ENCODE peak calls at places on chromosomes 1 and 21, in nine cellular contexts. G is fibroblast of lung, B is PC-9, V is uterus, I is heart left ventricle, U is testis, Z is tibial artery, H is A549, O is neural progenitor cell. C is an unnamed sample. For H3K4me1, the result is how much of the 10 kb centered on the place peaks cover.

GRCh38 chr1:238252033-238252802 is 361.5 kb upstream of the ZP4 start:
- DNase-seq in G (peak), B (no peak), V (peak), I (peak), U (peak), Z (no peak), H (peak), O (peak), C (no peak)

GRCh38 chr1:182995894-182996293 is 27.3 kb upstream of the LAMC1 start:
- DNase-seq in G (no peak), B (no peak), V (no peak), I (no peak), U (no peak), Z (no peak), H (no peak), O (no peak), C (no peak)

GRCh38 chr1:160746870-160747500 is 7.9 kb downstream of the SLAMF7 start:
- DNase-seq in G (no peak), B (peak), V (no peak), I (no peak), U (no peak), Z (no peak), H (no peak), O (no peak), C (no peak)

GRCh38 chr1:33393991-33394390 is 36.9 kb downstream of the PHC2 start:
- DNase-seq in G (no peak), B (no peak), V (no peak), I (no peak), U (no peak), Z (no peak), H (no peak), O (no peak), C (no peak)

GRCh38 chr1:231558711-231559205 is 30.3 kb downstream of the TSNAX start:
- DNase-seq in G (peak), B (no peak), V (no peak), I (no peak), U (no peak), Z (no peak), H (no peak), O (no peak), C (no peak)

GRCh38 chr1:235411489-235412486 is 44.6 kb downstream of the TBCE start:
- DNase-seq in G (no peak), B (peak), V (no peak), I (no peak), U (no peak), Z (no peak), H (no peak), O (no peak), C (no peak)

GRCh38 chr1:44417351-44418021 is 12.4 kb downstream of the RNF220 start:
- DNase-seq in G (no peak), B (no peak), V (no peak), I (peak), U (peak), Z (no peak), H (no peak), O (peak), C (no peak)

GRCh38 chr1:40951943-40952743 is 27.4 kb upstream of the CTPS1 start:
- DNase-seq in G (peak), B (peak), V (peak), I (peak), U (peak), Z (peak), H (peak), O (peak), C (peak)

GRCh38 chr1:230052665-230053064 is 14.4 kb upstream of the GALNT2 start:
- DNase-seq in G (no peak), B (no peak), V (no peak), I (no peak), U (no peak), Z (no peak), H (no peak), O (no peak), C (no peak)

GRCh38 chr1:24830680-24831272 is 85.5 kb downstream of the CLIC4 start:
- DNase-seq in G (peak), B (peak), V (no peak), I (no peak), U (no peak), Z (no peak), H (peak), O (peak), C (no peak)

GRCh38 chr1:221699582-221700519 is 42.0 kb downstream of the DUSP10 start:
- DNase-seq in G (no peak), B (no peak), V (no peak), I (no peak), U (no peak), Z (no peak), H (no peak), O (no peak), C (no peak)

GRCh38 chr1:199909137-199909536 is 118.4 kb upstream of the NR5A2 start:
- DNase-seq in G (no peak), B (peak), V (no peak), I (no peak), U (no peak), Z (no peak), H (no peak), O (no peak), C (no peak)

GRCh38 chr1:229094476-229095311 is 176.2 kb upstream of the RAB4A start:
- DNase-seq in G (no peak), B (no peak), V (no peak), I (no peak), U (no peak), Z (no peak), H (no peak), O (no peak), C (no peak)

GRCh38 chr1:155873860-155874259 is 14.5 kb downstream of the SYT11 start:
- DNase-seq in G (peak), B (no peak), V (no peak), I (no peak), U (no peak), Z (no peak), H (no peak), O (no peak), C (no peak)

GRCh38 chr1:54857741-54858665 is 29.0 kb downstream of the DHCR24 start:
- DNase-seq in G (peak), B (peak), V (no peak), I (no peak), U (peak), Z (peak), H (no peak), O (no peak), C (no peak)

GRCh38 chr1:212731630-212732029 is 32.0 kb upstream of the BATF3 start:
- DNase-seq in G (no peak), B (no peak), V (no peak), I (no peak), U (no peak), Z (no peak), H (no peak), O (no peak), C (no peak)

GRCh38 chr1:246488674-246489073 is 18.4 kb downstream of the SMYD3 start:
- DNase-seq in G (no peak), B (no peak), V (no peak), I (no peak), U (no peak), Z (no peak), H (no peak), O (no peak), C (no peak)

GRCh38 chr1:240508201-240508600 is 103.8 kb downstream of the GREM2 start:
- DNase-seq in G (no peak), B (no peak), V (no peak), I (no peak), U (no peak), Z (no peak), H (no peak), O (no peak), C (no peak)

GRCh38 chr1:84619383-84620093 is 45.3 kb upstream of the CTBS start:
- DNase-seq in G (peak), B (peak), V (peak), I (no peak), U (no peak), Z (no peak), H (peak), O (no peak), C (no peak)

GRCh38 chr1:13732971-13733667 is 33.1 kb downstream of the PRDM2 start:
- DNase-seq in G (no peak), B (no peak), V (no peak), I (no peak), U (no peak), Z (no peak), H (no peak), O (no peak), C (peak)

GRCh38 chr1:219379691-219380090 is 206.0 kb downstream of the LYPLAL1 start:
- DNase-seq in G (no peak), B (no peak), V (no peak), I (no peak), U (no peak), Z (no peak), H (no peak), O (no peak), C (no peak)

GRCh38 chr1:89715677-89716076 is 82.8 kb downstream of the LRRC8C start:
- DNase-seq in G (no peak), B (no peak), V (no peak), I (no peak), U (no peak), Z (no peak), H (no peak), O (no peak), C (no peak)

GRCh38 chr1:151718011-151718431 is 1.4 kb upstream of the CELF3 start:
- DNase-seq in G (no peak), B (no peak), V (no peak), I (peak), U (no peak), Z (no peak), H (no peak), O (no peak), C (no peak)

GRCh38 chr1:68128820-68129219 is 78.4 kb upstream of the DIRAS3 start:
- DNase-seq in G (no peak), B (no peak), V (no peak), I (peak), U (no peak), Z (no peak), H (no peak), O (no peak), C (no peak)

GRCh38 chr1:246565751-246566127 is 322 bp downstream of the TFB2M start:
- DNase-seq in G (no peak), B (peak), V (no peak), I (no peak), U (no peak), Z (no peak), H (no peak), O (peak), C (no peak)

GRCh38 chr1:233055879-233056641 is 105.6 kb downstream of the NTPCR start:
- DNase-seq in G (no peak), B (no peak), V (no peak), I (no peak), U (no peak), Z (no peak), H (no peak), O (peak), C (no peak)

GRCh38 chr1:9792156-9793042 is 31.4 kb downstream of the CLSTN1 start:
- DNase-seq in G (peak), B (no peak), V (no peak), I (no peak), U (no peak), Z (no peak), H (no peak), O (no peak), C (no peak)

GRCh38 chr1:183987593-183988318 is 49.8 kb downstream of the COLGALT2 start:
- DNase-seq in G (no peak), B (no peak), V (no peak), I (no peak), U (peak), Z (no peak), H (no peak), O (no peak), C (no peak)

GRCh38 chr1:201226859-201227488 is 36.4 kb downstream of the IGFN1 start:
- DNase-seq in G (no peak), B (no peak), V (no peak), I (no peak), U (no peak), Z (peak), H (no peak), O (no peak), C (no peak)

GRCh38 chr1:69814926-69815325 is 247.2 kb downstream of the LRRC7 start:
- DNase-seq in G (peak), B (no peak), V (no peak), I (no peak), U (no peak), Z (no peak), H (no peak), O (no peak), C (no peak)

GRCh38 chr1:183739640-183740385 is 65.1 kb upstream of the RGL1 start:
- DNase-seq in G (peak), B (no peak), V (no peak), I (no peak), U (no peak), Z (no peak), H (no peak), O (no peak), C (no peak)

GRCh38 chr21:16460936-16461335 is 731.2 kb downstream of the USP25 start:
- DNase-seq in G (no peak), B (no peak), V (no peak), I (no peak), U (no peak), Z (no peak), H (no peak), O (no peak), C (no peak)

DNA sequence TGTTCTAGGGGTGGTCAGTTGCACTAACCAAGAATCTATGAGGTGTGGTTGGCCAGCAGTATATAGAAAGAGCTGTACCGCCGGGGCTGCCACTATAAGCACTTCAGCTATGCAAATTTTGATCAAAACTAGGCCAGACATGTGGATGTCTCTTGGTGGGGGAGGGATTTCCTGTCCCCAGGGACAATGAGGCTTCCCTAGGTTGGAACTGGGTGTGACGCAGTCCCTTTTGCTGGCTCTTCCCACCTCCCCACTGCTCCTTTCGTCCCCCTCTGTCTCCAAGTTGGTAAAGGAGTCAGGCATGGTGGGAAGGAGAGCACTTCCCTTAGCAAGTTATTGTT is 13.6 kb downstream of the SDCCAG8 start:
- DNase-seq in G (no peak), B (no peak), V (no peak), I (no peak), U (no peak), Z (no peak), H (no peak), O (no peak), C (no peak)
- H3K4me1 ChIP-seq in G (under half), B (under half), V (under half), I (under half), U (under half), Z (under half), H (under half), O (under half), C (under half)

GRCh38 chr1:30690115-30690645 is 33.2 kb downstream of the MATN1 start:
- DNase-seq in G (no peak), B (no peak), V (peak), I (no peak), U (no peak), Z (peak), H (no peak), O (peak), C (no peak)
- H3K4me1 ChIP-seq in G (under half), B (under half), V (under half), I (under half), U (under half), Z (under half), H (under half), O (half or more), C (under half)

GRCh38 chr21:41482321-41482720 is 25.6 kb downstream of the TMPRSS2 start:
- DNase-seq in G (peak), B (no peak), V (no peak), I (no peak), U (no peak), Z (no peak), H (no peak), O (no peak), C (no peak)

GRCh38 chr21:41481191-41481590 is 26.8 kb downstream of the TMPRSS2 start:
- DNase-seq in G (peak), B (no peak), V (no peak), I (no peak), U (no peak), Z (no peak), H (no peak), O (no peak), C (no peak)

GRCh38 chr21:41483973-41484372 is 24.0 kb downstream of the TMPRSS2 start:
- DNase-seq in G (no peak), B (no peak), V (no peak), I (no peak), U (no peak), Z (no peak), H (no peak), O (no peak), C (no peak)

GRCh38 chr21:41482980-41483379 is 25.0 kb downstream of the TMPRSS2 start:
- DNase-seq in G (no peak), B (no peak), V (no peak), I (no peak), U (no peak), Z (no peak), H (no peak), O (no peak), C (no peak)

DNA sequence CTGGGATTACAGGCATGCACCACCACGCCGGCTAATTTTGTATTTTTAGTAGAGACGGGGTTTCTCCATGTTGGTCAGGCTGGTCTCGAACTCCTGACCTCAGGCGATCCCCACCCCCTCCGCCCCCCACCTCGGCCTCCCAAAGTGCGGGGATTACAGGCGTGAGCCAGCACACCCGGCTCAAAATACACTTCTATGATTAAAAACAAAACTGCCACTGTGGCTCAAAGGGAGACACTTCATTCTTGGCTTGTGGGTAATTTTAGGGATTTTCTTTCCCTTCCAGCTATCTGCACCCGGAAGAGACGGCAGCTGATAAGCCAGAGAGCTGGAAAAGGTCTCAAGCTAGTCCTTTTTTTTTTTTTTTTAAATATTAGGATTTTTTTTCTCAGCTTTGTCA is 24.5 kb downstream of the TMPRSS2 start:
- DNase-seq in G (no peak), B (no peak), V (no peak), I (no peak), U (no peak), Z (no peak), H (no peak), O (no peak), C (no peak)
- H3K4me1 ChIP-seq in G (under half), B (under half), V (under half), I (under half), U (under half), Z (under half), H (under half), O (under half), C (under half)

DNA sequence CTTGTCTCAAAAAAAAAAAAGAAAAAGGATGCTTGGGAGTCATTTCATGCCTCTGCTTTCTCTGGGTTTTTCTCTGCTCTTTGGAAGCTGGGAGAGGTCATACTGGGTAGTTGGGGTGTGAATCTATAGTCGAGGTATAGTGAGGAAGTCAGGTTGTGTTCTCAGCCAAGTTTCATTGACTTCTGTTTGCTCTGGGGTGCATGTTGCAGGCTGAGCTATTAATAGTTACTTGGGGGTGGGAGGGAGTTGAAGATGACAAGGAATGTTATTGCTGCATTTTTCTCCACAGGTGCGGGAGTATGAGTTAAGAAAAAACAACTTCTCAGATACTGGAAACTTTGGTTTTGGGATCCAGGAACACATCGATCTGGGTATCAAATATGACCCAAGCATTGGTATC is 2.8 kb downstream of the RPL11 start:
- DNase-seq in G (no peak), B (no peak), V (no peak), I (no peak), U (no peak), Z (no peak), H (no peak), O (no peak), C (no peak)
- H3K4me1 ChIP-seq in G (under half), B (under half), V (under half), I (half or more), U (under half), Z (under half), H (under half), O (under half), C (under half)

DNA sequence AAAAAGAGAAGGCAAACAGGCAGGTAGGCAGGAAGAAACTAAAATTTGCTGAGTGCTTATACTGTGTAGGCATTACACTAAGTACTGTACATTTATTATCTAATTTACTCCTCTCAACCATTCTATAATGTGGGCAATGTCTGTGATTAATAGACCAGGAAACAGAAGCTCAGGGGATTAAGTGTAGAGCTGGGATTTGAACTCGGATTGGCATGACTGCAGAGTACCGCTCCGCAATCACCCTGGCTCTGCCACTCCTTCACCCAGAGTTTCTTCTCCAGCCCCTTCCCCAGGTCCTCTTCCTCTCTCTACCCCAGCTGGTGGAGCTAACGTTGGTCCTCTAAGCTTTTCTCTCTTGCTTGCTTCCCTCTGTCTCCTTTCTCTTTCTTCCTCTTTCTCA is 11.5 kb upstream of the S100A2 start:
- DNase-seq in G (no peak), B (no peak), V (no peak), I (no peak), U (no peak), Z (peak), H (no peak), O (no peak), C (no peak)
- H3K4me1 ChIP-seq in G (under half), B (under half), V (under half), I (under half), U (under half), Z (under half), H (under half), O (under half), C (under half)

DNA sequence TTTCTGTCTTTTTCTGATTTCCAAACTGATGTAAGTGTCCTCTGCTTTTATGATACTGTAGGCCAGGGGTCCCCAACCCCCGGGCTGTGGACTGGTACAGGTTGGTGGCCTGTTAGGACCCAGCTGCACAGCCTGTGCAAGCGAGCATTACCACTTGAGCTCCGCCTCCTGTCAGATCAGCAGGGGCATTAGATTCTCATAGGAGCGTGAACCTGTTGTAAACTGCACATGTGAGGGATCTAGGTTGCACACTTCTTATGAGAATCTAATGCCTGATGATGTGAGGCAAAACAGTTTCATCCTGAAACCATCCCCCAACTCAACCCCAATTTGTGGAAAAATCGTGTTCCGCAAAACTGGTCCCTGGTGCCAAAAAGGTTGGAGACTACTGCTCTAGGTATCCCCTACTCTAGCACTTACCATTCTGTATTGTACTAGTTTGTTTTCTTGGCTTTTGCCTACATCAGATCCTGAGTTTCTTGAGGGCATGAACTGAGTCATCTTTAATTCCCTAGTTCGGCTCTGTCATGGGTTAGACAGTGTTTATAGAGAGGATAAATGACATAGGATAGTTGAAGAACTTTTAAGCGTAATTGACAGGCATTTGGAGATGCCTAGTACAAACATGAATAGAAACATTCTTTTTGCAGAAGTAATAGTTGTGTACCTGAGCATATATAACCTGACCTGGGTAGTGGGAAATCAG is 4.1 kb downstream of the ABCD3 start:
- DNase-seq in G (no peak), B (no peak), V (no peak), I (no peak), U (no peak), Z (no peak), H (no peak), O (no peak), C (no peak)
- H3K4me1 ChIP-seq in G (under half), B (half or more), V (under half), I (half or more), U (under half), Z (under half), H (half or more), O (under half), C (under half)

GRCh38 chr1:226692868-226693267 is 46.2 kb downstream of the ITPKB start:
- DNase-seq in G (no peak), B (no peak), V (no peak), I (no peak), U (no peak), Z (no peak), H (no peak), O (no peak), C (no peak)
- H3K4me1 ChIP-seq in G (under half), B (under half), V (under half), I (half or more), U (under half), Z (under half), H (under half), O (under half), C (half or more)